ENCODE peak calls at places on chromosome X, in five cellular contexts. L, O, K, I and A are unnamed samples.

GRCh38 chrX:105698386-105698785 is 124.0 kb upstream of the NRK start:
- DNase-seq in L (no peak), O (no peak), K (no peak), I (no peak), A (no peak)

GRCh38 chrX:78103656-78104446 is at the start of gene PGK1:
- DNase-seq in L (peak), O (peak), K (peak), I (peak), A (peak)

GRCh38 chrX:103400931-103401330 is 24.6 kb downstream of the BEX3 start:
- DNase-seq in L (peak), O (no peak), K (no peak), I (no peak), A (no peak)

GRCh38 chrX:151871244-151871643 is 41.4 kb upstream of the MAGEA4 start:
- DNase-seq in L (no peak), O (no peak), K (no peak), I (no peak), A (no peak)

GRCh38 chrX:17559728-17560379 is 177.4 kb upstream of the SCML1 start:
- DNase-seq in L (peak), O (no peak), K (no peak), I (no peak), A (no peak)

GRCh38 chrX:56763556-56764152 is 34.6 kb downstream of the NBDY start:
- DNase-seq in L (no peak), O (peak), K (no peak), I (no peak), A (peak)

GRCh38 chrX:9765072-9765736 is 443 bp downstream of the GPR143 start:
- DNase-seq in L (peak), O (no peak), K (no peak), I (no peak), A (no peak)

GRCh38 chrX:106862972-106863688 is 40.0 kb downstream of the RIPPLY1 start:
- DNase-seq in L (peak), O (no peak), K (no peak), I (no peak), A (peak)

GRCh38 chrX:2935364-2935748 is 6.2 kb upstream of the ARSD start:
- DNase-seq in L (no peak), O (no peak), K (no peak), I (no peak), A (no peak)

GRCh38 chrX:55057691-55058249 is 17.1 kb upstream of the PAGE2B start:
- DNase-seq in L (peak), O (peak), K (no peak), I (peak), A (no peak)